ENCODE peak calls at places on chromosomes 2 and 18, in six cellular contexts. M, N, V, D, Y and C are unnamed samples.

GRCh38 chr2:229350117-229350805 is 79.2 kb upstream of the PID1 start:
- DNase-seq in D (no peak), N (no peak), M (no peak), Y (no peak), V (no peak), C (no peak)

GRCh38 chr18:57595347-57595746 is 8.8 kb upstream of the FECH start:
- DNase-seq in D (no peak), N (peak), M (no peak), V (no peak), Y (no peak), C (no peak)

GRCh38 chr18:46485675-46486200 is 171.3 kb downstream of the LOXHD1 start:
- DNase-seq in D (no peak), Y (no peak), M (no peak), N (no peak), V (no peak), C (no peak)

GRCh38 chr2:71637736-71638135 is 184.4 kb downstream of the DYSF start:
- DNase-seq in V (no peak), N (no peak), D (no peak), Y (no peak), M (no peak), C (no peak)

GRCh38 chr18:35344736-35345459 is 678 bp upstream of the ZNF24 start:
- DNase-seq in M (no peak), V (no peak), N (no peak), D (no peak), Y (no peak), C (no peak)

GRCh38 chr2:181300600-181301291 is 156.4 kb upstream of the ITGA4 start:
- DNase-seq in V (no peak), Y (no peak), N (no peak), D (no peak), M (no peak), C (no peak)

GRCh38 chr2:64866797-64867196 is 122.4 kb upstream of the SLC1A4 start:
- DNase-seq in V (no peak), Y (no peak), N (no peak), M (no peak), D (peak), C (no peak)

GRCh38 chr2:199207011-199207410 is 250.7 kb downstream of the SATB2 start:
- DNase-seq in D (no peak), V (no peak), N (no peak), M (no peak), Y (no peak), C (no peak)

GRCh38 chr2:182715121-182715895 is 749 bp upstream of the DNAJC10 start:
- DNase-seq in N (no peak), M (no peak), D (no peak), V (peak), Y (no peak), C (no peak)

GRCh38 chr18:63306249-63306648 is 13.3 kb downstream of the BCL2 start:
- DNase-seq in M (no peak), N (no peak), V (no peak), D (no peak), Y (no peak), C (no peak)

GRCh38 chr2:42361728-42362298 is 796 bp upstream of the COX7A2L start:
- DNase-seq in N (no peak), M (no peak), V (no peak), D (no peak), Y (no peak), C (no peak)

GRCh38 chr18:66439670-66440069 is 164.2 kb downstream of the CDH19 start:
- DNase-seq in V (no peak), N (no peak), Y (no peak), D (no peak), M (no peak), C (no peak)

GRCh38 chr2:157971702-157972101 is 95.6 kb upstream of the ACVR1 start:
- DNase-seq in M (no peak), D (no peak), N (no peak), V (no peak), Y (no peak), C (no peak)